ENCODE peak calls at places on chromosomes 13 and 19, in seven cellular contexts. K, V, M, Y, F, E and S are unnamed samples.

GRCh38 chr13:22220186-22221160 is 549.6 kb downstream of the FGF9 start:
- DNase-seq in F (no peak), E (no peak), V (no peak), Y (no peak), K (no peak), M (no peak), S (no peak)

GRCh38 chr19:56282809-56283208 is 10.3 kb downstream of the EDDM13 start:
- DNase-seq in K (no peak), Y (no peak), E (no peak), F (no peak), V (no peak), M (no peak), S (no peak)

GRCh38 chr13:44237276-44237767 is 136.3 kb upstream of the SERP2 start:
- DNase-seq in F (no peak), Y (no peak), V (peak; percentile 25), E (peak; percentile 64), M (peak; percentile 71), K (peak; percentile 64), S (peak; percentile 42)

GRCh38 chr19:37309834-37310575 is 60.9 kb upstream of the ZNF527 start:
- DNase-seq in E (no peak), K (no peak), F (no peak), Y (no peak), V (no peak), M (no peak), S (peak; percentile 35)

GRCh38 chr19:15551183-15552004 is 43.1 kb downstream of the CYP4F22 start:
- DNase-seq in K (no peak), Y (no peak), F (peak; percentile 55), M (peak; percentile 63), E (peak; percentile 42), V (peak; percentile 26), S (no peak)

GRCh38 chr13:46630419-46631183 is 77.6 kb downstream of the LRCH1 start:
- DNase-seq in F (no peak), V (no peak), Y (no peak), M (no peak), K (no peak), E (no peak), S (no peak)

GRCh38 chr19:48578891-48579290 is 26.9 kb downstream of the SULT2B1 start:
- DNase-seq in Y (no peak), E (no peak), V (no peak), M (no peak), F (no peak), K (no peak), S (no peak)

GRCh38 chr19:3614858-3615505 is 8.3 kb upstream of the TBXA2R start:
- DNase-seq in F (no peak), V (no peak), E (no peak), Y (no peak), M (no peak), K (no peak), S (no peak)

GRCh38 chr19:8355631-8356402 is 8.1 kb upstream of the ANGPTL4 start:
- DNase-seq in Y (peak; percentile 45), F (no peak), M (peak; percentile 69), E (peak; percentile 10), V (peak; percentile 27), K (peak; percentile 72), S (peak; percentile 54)